ENCODE peak calls at places on chromosomes 2 and 18, in five cellular contexts. K is psoas muscle, J is HepG2, D is kidney, I is cardiac muscle cell. H is an unnamed sample.

GRCh38 chr2:197090713-197091367 is 164.3 kb upstream of the PGAP1 start:
- DNase-seq in K (no peak), J (no peak), D (no peak), I (no peak), H (no peak)

GRCh38 chr2:28355521-28356094 is 37.0 kb upstream of the FOSL2 start:
- DNase-seq in K (peak), J (peak), D (peak), I (peak), H (peak)

GRCh38 chr2:207133862-207134519 is 31.8 kb downstream of the KLF7 start:
- DNase-seq in K (peak), J (no peak), D (peak), I (no peak), H (peak)

GRCh38 chr18:3153107-3153704 is 66.6 kb downstream of the MYOM1 start:
- DNase-seq in K (no peak), J (peak), D (no peak), I (no peak), H (no peak)

GRCh38 chr2:47062721-47063120 is 92.4 kb downstream of the STPG4 start:
- DNase-seq in K (no peak), J (no peak), D (no peak), I (no peak), H (no peak)

GRCh38 chr18:55116855-55117254 is 157.6 kb upstream of the CCDC68 start:
- DNase-seq in K (no peak), J (no peak), D (no peak), I (no peak), H (no peak)

GRCh38 chr18:10420561-10421352 is 33.7 kb upstream of the APCDD1 start:
- DNase-seq in K (no peak), J (no peak), D (no peak), I (no peak), H (no peak)

GRCh38 chr18:54801374-54801773 is 26.9 kb upstream of the RAB27B start:
- DNase-seq in K (no peak), J (peak), D (no peak), I (no peak), H (no peak)

GRCh38 chr2:219459460-219460311 is 25.0 kb downstream of the SPEG start:
- DNase-seq in K (peak), J (peak), D (peak), I (peak), H (peak)

GRCh38 chr2:124571836-124572235 is 546.7 kb downstream of the CNTNAP5 start:
- DNase-seq in K (no peak), J (no peak), D (no peak), I (no peak), H (no peak)

GRCh38 chr2:95389256-95390119 is 13.0 kb upstream of the FAHD2A start:
- DNase-seq in K (peak), J (no peak), D (peak), I (peak), H (peak)

GRCh38 chr2:236162804-236163482 is 5.2 kb downstream of the GBX2 start:
- DNase-seq in K (no peak), J (no peak), D (no peak), I (no peak), H (no peak)

GRCh38 chr2:64482765-64483504 is 29.0 kb downstream of the LGALSL start:
- DNase-seq in K (no peak), J (no peak), D (no peak), I (peak), H (peak)

GRCh38 chr2:108927936-108928659 is 60.9 kb downstream of the EDAR start:
- DNase-seq in K (no peak), J (peak), D (peak), I (peak), H (peak)

DNA sequence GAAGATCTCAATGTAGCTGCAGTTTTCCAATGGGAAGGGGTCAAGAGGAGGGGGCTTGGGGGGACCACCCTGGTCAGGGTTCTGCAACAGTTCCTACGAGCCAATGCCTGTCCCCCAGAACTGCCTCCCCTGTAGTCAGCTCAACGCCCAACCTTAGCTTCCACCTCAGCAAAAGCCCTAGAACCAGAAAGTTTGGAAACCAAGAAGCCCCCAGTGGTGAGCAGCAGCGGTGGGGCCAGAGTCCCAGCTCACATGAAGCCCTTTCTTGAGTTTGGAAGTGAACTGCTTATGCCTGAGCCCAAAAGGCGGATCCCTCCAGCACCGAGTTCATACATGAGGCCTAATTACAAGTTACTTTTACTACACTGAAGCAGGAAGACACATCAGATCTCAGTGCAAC is 162.4 kb downstream of the HDAC4 start:
- DNase-seq in K (no peak), J (no peak), D (no peak), I (no peak), H (peak)
- H3K27ac ChIP-seq in K (peak), J (no peak), D (no peak), I (no peak), H (peak)

DNA sequence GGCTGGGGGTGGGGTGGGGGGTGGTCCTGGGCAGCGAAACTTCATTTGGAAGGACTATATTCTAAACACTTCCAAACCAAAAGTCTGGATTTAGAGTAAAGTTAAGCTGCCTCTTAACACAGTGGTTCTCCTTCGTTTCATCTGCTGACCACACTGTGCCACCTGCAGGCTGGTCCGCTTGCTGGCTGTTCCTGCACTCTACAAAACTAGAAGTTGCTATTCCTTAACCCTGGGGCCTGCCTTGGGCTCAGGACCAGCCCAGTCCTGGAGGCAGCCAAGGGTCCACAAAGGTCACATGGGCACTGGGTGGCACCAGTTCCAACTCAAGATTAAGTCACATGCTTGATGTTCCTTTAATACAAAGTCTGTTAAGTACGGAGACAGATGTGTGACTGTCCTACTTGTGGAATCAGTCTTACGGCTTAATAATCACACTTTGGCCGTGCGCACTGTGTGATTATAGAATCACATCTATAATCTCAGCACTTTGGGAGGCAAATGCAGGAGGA is 195.4 kb downstream of the FAM210A start:
- DNase-seq in K (peak), J (no peak), D (no peak), I (peak), H (peak)
- TF ChIP-seq CTCF in K (peak), J (peak), D (peak), I (peak), H (peak)

GRCh38 chr2:232315049-232315922 is 63.3 kb upstream of the ALPP start:
- DNase-seq in K (peak), J (no peak), D (peak), I (no peak), H (peak)
- H3K4me3 ChIP-seq in K (peak), J (no peak), D (no peak), I (no peak), H (no peak)

GRCh38 chr18:24869285-24869684 is 408.8 kb downstream of the HRH4 start:
- DNase-seq in K (no peak), J (no peak), D (no peak), I (no peak), H (no peak)

GRCh38 chr18:24862225-24862893 is 401.9 kb downstream of the HRH4 start:
- DNase-seq in K (no peak), J (no peak), D (no peak), I (no peak), H (no peak)

GRCh38 chr18:24868760-24869237 is 408.4 kb downstream of the HRH4 start:
- DNase-seq in K (no peak), J (no peak), D (no peak), I (no peak), H (no peak)

GRCh38 chr18:24868331-24868730 is 407.9 kb downstream of the HRH4 start:
- DNase-seq in K (no peak), J (no peak), D (no peak), I (no peak), H (no peak)
- H3K27ac ChIP-seq in K (no peak), J (no peak), D (no peak), I (no peak), H (no peak)

DNA sequence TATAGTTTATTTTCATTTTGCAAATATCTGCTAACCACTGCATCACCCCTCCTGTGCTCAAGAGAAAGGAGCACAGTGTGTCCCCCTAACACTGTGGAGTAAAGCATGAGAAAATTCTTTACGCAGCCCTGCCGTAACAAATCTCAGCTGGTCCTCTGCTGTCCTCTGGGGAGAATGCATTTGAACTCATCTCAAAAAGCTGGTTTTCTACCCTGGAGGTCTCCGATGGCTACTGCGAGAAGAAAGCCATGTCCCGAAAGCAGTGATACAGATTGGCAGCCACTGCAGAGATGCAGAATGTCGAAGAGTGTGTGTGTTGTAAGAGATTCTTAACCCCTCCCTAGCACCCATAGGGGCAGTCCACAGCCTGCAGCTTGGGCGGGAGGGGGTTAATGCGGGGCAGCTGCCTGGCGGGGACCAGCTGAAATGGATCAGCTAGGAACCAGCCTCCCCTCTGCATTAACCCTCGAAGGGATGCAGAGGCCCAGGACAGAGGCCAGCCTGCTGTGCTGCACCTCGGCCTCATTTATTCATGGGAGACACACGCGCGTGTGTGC is 236.0 kb downstream of the ZNF516 start:
- DNase-seq in K (no peak), J (no peak), D (no peak), I (no peak), H (no peak)
- TF ChIP-seq CTCF in K (no peak), J (no peak), D (no peak), I (peak), H (no peak)

GRCh38 chr2:96495983-96496382 is 9.2 kb downstream of the NEURL3 start:
- DNase-seq in K (no peak), J (no peak), D (no peak), I (no peak), H (no peak)

GRCh38 chr2:96494188-96494587 is 11.0 kb downstream of the NEURL3 start:
- DNase-seq in K (no peak), J (no peak), D (no peak), I (no peak), H (no peak)

GRCh38 chr2:96489673-96490072 is 15.5 kb downstream of the NEURL3 start:
- DNase-seq in K (no peak), J (no peak), D (no peak), I (no peak), H (no peak)

GRCh38 chr2:96491860-96492497 is 13.2 kb downstream of the NEURL3 start:
- DNase-seq in K (no peak), J (no peak), D (no peak), I (no peak), H (no peak)

DNA sequence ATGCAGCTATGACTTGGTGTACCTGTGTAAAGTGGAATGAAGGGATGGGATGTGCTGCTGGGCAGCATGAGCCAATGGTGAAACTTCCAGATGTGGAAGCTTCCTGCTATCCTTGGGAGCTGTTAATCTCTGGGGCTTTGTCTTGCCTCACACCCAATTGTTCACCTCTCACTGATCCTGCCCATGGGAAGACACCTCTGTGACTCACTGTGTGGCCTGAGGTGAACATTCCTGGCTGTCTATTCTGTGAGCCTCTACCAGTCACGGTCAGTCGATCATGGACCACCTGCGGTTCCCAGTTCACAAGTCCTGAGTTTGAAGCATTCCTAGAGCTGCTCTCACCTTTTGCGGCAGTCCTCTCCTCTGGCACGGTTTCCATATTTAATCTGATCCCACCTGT is 12.1 kb downstream of the NEURL3 start:
- DNase-seq in K (no peak), J (no peak), D (no peak), I (no peak), H (no peak)
- H3K4me3 ChIP-seq in K (no peak), J (no peak), D (no peak), I (no peak), H (no peak)

GRCh38 chr2:188788621-188789020 is 185.6 kb upstream of the COL3A1 start:
- DNase-seq in K (peak), J (no peak), D (no peak), I (no peak), H (peak)
- H3K27ac ChIP-seq in K (peak), J (no peak), D (no peak), I (no peak), H (no peak)

DNA sequence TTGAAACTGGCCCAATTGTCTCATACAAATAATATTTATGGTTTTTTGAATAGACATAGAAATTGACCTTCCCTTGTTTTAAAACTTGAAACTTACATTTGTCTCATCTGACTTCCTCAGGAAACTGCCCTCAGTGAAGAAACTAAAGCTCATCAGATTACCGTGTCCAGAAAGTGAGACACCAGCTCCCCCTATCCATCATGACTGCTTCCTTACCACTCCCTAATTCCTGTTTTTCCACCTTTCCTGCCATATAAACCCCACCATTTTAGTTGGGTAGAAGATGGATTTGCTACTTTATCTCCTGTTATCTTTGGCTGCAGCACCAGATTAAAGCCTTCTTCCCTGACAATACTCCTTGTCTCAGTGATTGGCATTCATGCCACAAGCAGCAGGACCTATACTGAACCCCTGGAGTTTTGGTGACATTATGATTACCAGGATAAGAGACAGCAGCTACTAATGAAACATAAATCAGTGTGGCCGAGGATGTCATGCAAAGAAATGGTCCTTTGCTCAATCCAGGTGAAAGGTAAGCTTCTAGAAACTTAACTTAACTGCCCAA is 1627.6 kb upstream of the ZEB2 start:
- DNase-seq in K (no peak), J (no peak), D (no peak), I (no peak), H (no peak)
- TF ChIP-seq CTCF in K (no peak), J (peak), D (no peak), I (peak), H (no peak)